ENCODE peak calls at places on chromosomes 7 and 10, in six cellular contexts. T is ureter; P is EH; J is kidney glomerular epithelial cell; L is CD4-positive, alpha-beta T cell; M is epithelial cell of esophagus. S is an unnamed sample.

GRCh38 chr10:543131-543530 is 146.3 kb downstream of the DIP2C start:
- DNase-seq in P (no peak), L (no peak), T (no peak), M (no peak), J (no peak), S (no peak)

GRCh38 chr7:15720849-15721471 is 34.5 kb upstream of the MEOX2 start:
- DNase-seq in L (no peak), J (peak), T (no peak), P (peak), M (peak), S (peak)

GRCh38 chr7:37732253-37732652 is 48.7 kb downstream of the GPR141 start:
- DNase-seq in L (no peak), P (no peak), T (peak), J (peak), M (peak), S (peak)

GRCh38 chr7:2173184-2173827 is 59.4 kb downstream of the MAD1L1 start:
- DNase-seq in J (no peak), P (no peak), M (no peak), L (no peak), T (no peak), S (no peak)

GRCh38 chr10:78588194-78588811 is 480.5 kb upstream of the ZMIZ1 start:
- DNase-seq in L (no peak), T (peak), M (no peak), P (peak), J (no peak), S (no peak)

GRCh38 chr7:157271315-157271990 is 65.4 kb upstream of the DNAJB6 start:
- DNase-seq in T (no peak), M (peak), P (peak), L (no peak), J (no peak), S (peak)

GRCh38 chr10:25465582-25466372 is 291.0 kb downstream of the GPR158 start:
- DNase-seq in P (no peak), T (no peak), M (no peak), J (no peak), L (no peak), S (no peak)

GRCh38 chr10:76202777-76203176 is 771.4 kb downstream of the LRMDA start:
- DNase-seq in T (no peak), L (no peak), J (no peak), M (no peak), P (peak), S (peak)

GRCh38 chr7:85292908-85293576 is 106.2 kb upstream of the SEMA3D start:
- DNase-seq in T (no peak), L (no peak), M (no peak), P (no peak), J (no peak), S (peak)

GRCh38 chr10:4131407-4132215 is 346.6 kb upstream of the KLF6 start:
- DNase-seq in P (peak), T (no peak), L (no peak), M (peak), J (peak), S (peak)

GRCh38 chr7:95191793-95192192 is 132.5 kb downstream of the PON1 start:
- DNase-seq in L (no peak), J (no peak), T (no peak), P (no peak), M (no peak), S (no peak)

GRCh38 chr7:92955081-92955480 is 118.7 kb upstream of the CDK6 start:
- DNase-seq in J (no peak), M (no peak), T (no peak), P (peak), L (no peak), S (no peak)

GRCh38 chr7:117322741-117323584 is at the start of gene WNT2:
- DNase-seq in P (peak), J (no peak), T (no peak), M (peak), L (no peak), S (no peak)

GRCh38 chr10:34766256-34766580 is 48.9 kb downstream of the PARD3 start:
- DNase-seq in L (no peak), P (no peak), J (peak), T (no peak), M (no peak), S (no peak)

GRCh38 chr7:158244873-158245723 is 342.5 kb downstream of the PTPRN2 start:
- DNase-seq in L (no peak), T (no peak), M (no peak), P (no peak), J (no peak), S (no peak)

GRCh38 chr10:10434312-10434711 is 583.4 kb upstream of the CELF2 start:
- DNase-seq in T (no peak), P (no peak), M (no peak), J (no peak), L (no peak), S (no peak)

GRCh38 chr7:95066736-95067530 is 159.5 kb downstream of the PPP1R9A start:
- DNase-seq in T (no peak), L (no peak), J (peak), P (peak), M (peak), S (peak)

GRCh38 chr7:82678259-82678658 is 234.7 kb upstream of the CACNA2D1 start:
- DNase-seq in M (peak), L (no peak), T (no peak), P (no peak), J (no peak), S (no peak)

GRCh38 chr7:35035511-35035921 is 1.8 kb downstream of the DPY19L1 start:
- DNase-seq in J (peak), T (no peak), L (peak), P (peak), M (peak), S (peak)

GRCh38 chr10:12390733-12391132 is 41.4 kb downstream of the CAMK1D start:
- DNase-seq in M (no peak), L (no peak), T (no peak), P (no peak), J (no peak), S (no peak)

GRCh38 chr10:844552-844951 is 87.0 kb downstream of the LARP4B start:
- DNase-seq in T (no peak), L (no peak), M (peak), P (peak), J (peak), S (no peak)

GRCh38 chr10:69866688-69867461 is 65.2 kb downstream of the COL13A1 start:
- DNase-seq in P (peak), J (peak), T (peak), L (no peak), M (peak), S (peak)

GRCh38 chr10:21172774-21173432 is 275.8 kb upstream of the NEBL start:
- DNase-seq in T (peak), P (no peak), L (no peak), J (peak), M (peak), S (no peak)

GRCh38 chr7:37494940-37495339 is 46.3 kb upstream of the ELMO1 start:
- DNase-seq in T (no peak), L (no peak), P (no peak), M (no peak), J (no peak), S (no peak)

GRCh38 chr7:80791509-80791929 is 127.3 kb downstream of the SEMA3C start:
- DNase-seq in M (no peak), T (no peak), P (no peak), J (no peak), L (no peak), S (no peak)

GRCh38 chr10:19874791-19875190 is 58.6 kb downstream of the PLXDC2 start:
- DNase-seq in M (peak), L (no peak), J (peak), P (no peak), T (no peak), S (peak)

GRCh38 chr7:82288769-82289535 is 154.6 kb downstream of the CACNA2D1 start:
- DNase-seq in J (no peak), T (no peak), P (peak), M (no peak), L (no peak), S (no peak)

GRCh38 chr10:129472696-129473555 is 5.9 kb downstream of the MGMT start:
- DNase-seq in M (no peak), P (no peak), J (no peak), L (no peak), T (no peak), S (no peak)